ENCODE peak calls at places on chromosomes 1 and 21, in four cellular contexts. B, K, P and Z are unnamed samples.

GRCh38 chr21:31334648-31335121 is 9.4 kb downstream of the TIAM1 start:
- DNase-seq in P (no peak), K (no peak), B (no peak), Z (no peak)

GRCh38 chr1:152111515-152111968 is 3.7 kb downstream of the TCHH start:
- DNase-seq in B (no peak), P (no peak), K (no peak), Z (no peak)

GRCh38 chr1:210647406-210648333 is 319.0 kb downstream of the HHAT start:
- DNase-seq in B (no peak), P (no peak), K (no peak), Z (no peak)

GRCh38 chr21:43193651-43194302 is 25.0 kb downstream of the CRYAA start:
- DNase-seq in K (no peak), P (no peak), B (no peak), Z (no peak)

GRCh38 chr1:44947060-44947773 is 39.2 kb downstream of the EIF2B3 start:
- DNase-seq in P (no peak), K (no peak), B (no peak), Z (no peak)

GRCh38 chr21:45228171-45228641 is 59.5 kb downstream of the POFUT2 start:
- DNase-seq in K (peak), B (no peak), P (peak), Z (peak)

GRCh38 chr1:216566809-216567208 is 143.6 kb upstream of the USH2A start:
- DNase-seq in P (no peak), B (no peak), K (no peak), Z (no peak)

GRCh38 chr1:9687876-9688582 is 36.5 kb downstream of the PIK3CD start:
- DNase-seq in P (no peak), K (no peak), B (peak), Z (no peak)

GRCh38 chr1:227736814-227737432 is 1.7 kb downstream of the SNAP47 start:
- DNase-seq in K (no peak), B (no peak), P (no peak), Z (no peak)

GRCh38 chr1:2452583-2453315 is 23.3 kb upstream of the PLCH2 start:
- DNase-seq in B (no peak), P (no peak), K (no peak), Z (no peak)

GRCh38 chr1:76066390-76066789 is 8.2 kb upstream of the ST6GALNAC3 start:
- DNase-seq in B (no peak), P (no peak), K (no peak), Z (no peak)

GRCh38 chr21:40668535-40669275 is 178.3 kb downstream of the DSCAM start:
- DNase-seq in B (no peak), K (no peak), P (no peak), Z (no peak)

GRCh38 chr1:8712413-8713229 is 104.8 kb downstream of the RERE start:
- DNase-seq in P (peak), B (no peak), K (peak), Z (no peak)

GRCh38 chr1:225469051-225469450 is 41.2 kb upstream of the LBR start:
- DNase-seq in P (no peak), B (no peak), K (no peak), Z (no peak)

GRCh38 chr1:47533176-47534039 is 95.6 kb downstream of the FOXD2 start:
- DNase-seq in B (peak), K (no peak), P (no peak), Z (no peak)

GRCh38 chr21:36642777-36643176 is 56.1 kb upstream of the SIM2 start:
- DNase-seq in K (no peak), P (no peak), B (no peak), Z (no peak)

GRCh38 chr21:36643374-36644250 is 55.3 kb upstream of the SIM2 start:
- DNase-seq in P (no peak), B (no peak), K (no peak), Z (no peak)

GRCh38 chr21:36646645-36647044 is 52.3 kb upstream of the SIM2 start:
- DNase-seq in K (no peak), P (no peak), B (no peak), Z (no peak)

GRCh38 chr21:36646011-36646410 is 52.9 kb upstream of the SIM2 start:
- DNase-seq in P (no peak), K (no peak), B (no peak), Z (no peak)

DNA sequence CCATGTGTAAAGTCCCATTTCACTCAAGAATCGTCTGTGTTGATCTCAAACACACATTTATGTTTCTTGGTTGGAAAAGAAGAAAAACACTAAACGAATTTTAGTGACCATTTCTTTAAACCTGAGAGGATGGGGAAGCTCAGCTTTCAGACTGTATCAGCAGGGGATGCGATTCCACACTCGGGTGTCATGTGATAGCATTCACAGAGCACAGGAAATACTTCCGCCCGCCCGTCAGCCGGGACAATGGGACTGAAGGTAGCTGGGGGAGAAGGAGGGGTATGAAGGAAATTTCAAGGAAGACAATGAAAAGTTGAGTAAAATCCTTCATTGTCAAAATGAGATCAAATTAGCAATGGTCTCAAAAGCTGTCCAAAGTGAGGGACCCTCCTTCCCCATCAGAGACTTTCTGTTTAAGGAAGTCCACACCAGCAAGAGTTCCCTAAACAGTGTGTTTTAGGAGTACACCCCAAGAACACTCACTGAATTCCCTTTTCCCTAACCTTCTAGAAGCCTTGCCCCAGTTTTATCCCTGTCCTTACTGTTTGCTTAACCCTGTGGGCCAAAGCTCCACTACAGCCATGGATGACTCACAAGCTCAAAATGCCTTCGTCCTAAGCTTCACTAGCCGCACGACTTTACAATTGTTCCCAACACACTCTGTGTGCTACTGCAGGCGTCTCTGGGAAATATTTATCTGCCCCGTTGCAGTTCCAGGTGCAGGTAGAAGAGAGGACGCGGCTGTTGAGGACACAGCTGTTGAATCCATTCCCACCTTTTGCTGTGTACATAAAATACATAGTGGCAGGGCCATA is 51.4 kb upstream of the SIM2 start:
- DNase-seq in P (peak), B (no peak), K (no peak), Z (no peak)
- TF ChIP-seq TCF7L2 in P (no peak), B (no peak), K (no peak), Z (no peak)

DNA sequence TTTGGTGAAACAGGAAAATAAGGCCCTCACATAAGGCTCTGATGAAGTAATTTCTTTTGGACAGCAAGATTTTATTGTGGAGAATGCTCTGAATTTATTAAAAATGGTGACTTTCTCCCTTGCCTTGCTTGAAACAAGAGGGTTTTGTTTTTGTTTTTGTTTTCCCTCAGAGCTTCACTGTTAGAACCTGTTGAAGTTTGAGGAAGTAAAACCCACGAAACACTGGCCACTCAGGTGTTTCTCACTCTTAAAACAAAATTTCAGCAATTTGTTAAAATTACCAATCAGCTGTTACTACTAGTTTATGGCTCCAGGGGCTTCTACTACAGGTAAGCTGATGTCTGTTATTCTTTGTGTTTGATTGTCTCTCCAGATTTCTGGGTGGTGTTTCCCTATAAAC is 112.6 kb upstream of the B3GALT2 start:
- DNase-seq in K (no peak), P (no peak), B (no peak), Z (no peak)
- TF ChIP-seq TCF7L2 in K (no peak), P (no peak), B (no peak), Z (no peak)

DNA sequence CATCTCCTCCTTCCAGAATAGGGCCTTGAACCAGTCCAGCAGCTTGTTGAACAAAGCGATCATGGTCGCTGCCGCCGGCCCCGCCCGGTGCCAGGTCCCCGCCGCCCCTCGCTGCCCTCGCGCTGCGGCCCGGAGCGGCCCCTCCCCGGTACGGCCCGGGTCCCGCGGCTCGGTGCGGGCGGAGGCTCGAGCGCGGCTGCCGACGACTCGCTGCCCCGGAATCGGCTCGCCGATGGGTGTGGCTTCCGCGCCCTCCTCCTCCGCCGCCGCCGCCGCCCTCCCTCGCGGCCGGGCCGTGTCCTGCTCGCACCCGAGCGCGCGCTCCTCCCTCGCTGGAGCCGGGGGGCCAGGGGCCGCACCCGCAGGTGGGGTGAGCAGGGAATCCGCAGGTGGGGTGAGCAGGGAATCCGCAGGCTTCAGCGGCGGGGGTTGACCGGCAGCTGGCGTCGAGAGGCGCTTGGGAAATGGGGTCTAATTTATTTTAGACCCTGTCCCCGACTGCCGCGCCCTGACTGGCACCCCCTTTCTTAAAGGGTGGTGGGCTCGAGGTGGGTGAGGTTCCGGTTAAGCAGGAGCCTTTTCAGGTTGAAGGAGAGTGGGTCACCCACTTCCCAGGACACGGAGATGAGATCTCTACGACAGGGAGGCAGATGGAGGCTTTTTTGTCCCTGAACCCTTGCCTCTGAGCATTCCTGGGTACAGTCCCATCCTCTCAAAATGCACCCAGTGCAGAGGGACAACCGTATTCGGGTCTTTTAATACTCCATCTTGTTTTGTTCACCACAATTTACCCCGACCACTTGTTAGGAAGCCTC is at the start of gene ARL8A:
- DNase-seq in P (no peak), K (no peak), B (peak), Z (no peak)
- TF ChIP-seq TCF7L2 in P (no peak), K (no peak), B (no peak), Z (no peak)

DNA sequence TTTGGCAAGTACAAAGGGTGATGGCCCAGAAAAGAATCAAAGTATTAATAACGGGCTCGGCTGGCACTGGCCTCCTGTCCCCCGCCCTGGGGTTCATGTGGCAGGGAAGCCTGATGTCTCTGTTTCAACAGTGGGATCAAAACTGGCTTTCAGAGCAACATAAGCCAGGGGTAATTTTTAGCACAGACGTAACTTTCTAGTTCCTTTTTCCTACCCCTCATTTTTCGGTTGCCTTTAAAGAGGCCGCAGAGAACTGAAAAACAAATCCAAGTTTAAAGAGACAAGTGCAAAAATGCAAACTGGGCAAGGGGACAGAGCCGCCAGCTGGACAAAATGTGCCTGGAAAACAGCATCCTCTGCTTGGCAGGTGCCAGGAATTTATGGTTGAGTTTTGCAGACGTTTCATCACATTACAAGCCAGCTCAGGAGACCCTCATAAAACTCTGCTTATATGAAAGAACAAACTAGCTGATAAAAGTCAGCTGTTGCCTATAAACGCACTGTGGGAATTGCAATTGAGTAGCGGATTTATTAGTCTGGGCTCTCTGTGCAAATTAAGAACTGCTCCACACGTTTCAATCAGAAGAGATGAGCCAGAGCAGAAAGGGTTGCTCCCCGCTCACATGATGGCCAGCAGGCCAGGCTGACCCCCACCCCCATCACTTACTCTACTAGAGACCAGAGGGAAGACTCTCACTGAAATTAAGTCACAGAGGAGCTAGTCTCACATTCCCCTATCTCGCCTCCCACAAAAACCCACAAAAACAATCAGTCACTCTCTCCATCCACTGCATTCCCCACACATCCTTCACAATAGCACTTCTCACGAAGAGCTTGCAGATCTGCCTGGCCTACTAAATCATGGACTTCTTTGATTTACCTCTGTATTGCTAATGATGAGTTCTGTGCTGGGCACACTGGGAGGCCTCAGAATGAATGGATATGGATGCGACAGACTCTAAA is 15.8 kb upstream of the CDCA8 start:
- DNase-seq in K (no peak), P (no peak), B (no peak), Z (no peak)
- TF ChIP-seq TCF7L2 in K (no peak), P (no peak), B (no peak), Z (no peak)

DNA sequence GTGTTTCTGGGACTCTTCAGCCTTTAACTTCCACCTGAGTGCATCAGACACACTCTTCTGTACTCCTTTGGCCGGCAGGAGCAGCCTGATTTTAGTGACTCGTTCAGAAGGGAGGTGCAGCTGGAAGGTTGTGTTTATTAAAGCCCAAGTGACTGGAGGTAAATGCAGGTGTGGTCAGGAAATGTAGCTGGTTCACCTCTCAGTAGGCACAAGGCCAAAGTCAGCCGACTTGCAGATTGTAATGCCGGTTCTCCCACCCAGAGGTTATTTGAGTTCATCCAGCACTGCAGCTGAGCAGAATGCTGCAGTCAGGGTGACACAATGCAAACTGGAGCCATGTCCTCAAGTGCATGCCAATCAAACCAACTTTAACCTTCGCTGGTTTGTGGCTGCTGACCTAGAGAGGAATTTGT is 91.5 kb downstream of the SPATA46 start:
- DNase-seq in P (peak), K (no peak), B (no peak), Z (no peak)
- TF ChIP-seq TCF7L2 in P (no peak), K (no peak), B (no peak), Z (no peak)

DNA sequence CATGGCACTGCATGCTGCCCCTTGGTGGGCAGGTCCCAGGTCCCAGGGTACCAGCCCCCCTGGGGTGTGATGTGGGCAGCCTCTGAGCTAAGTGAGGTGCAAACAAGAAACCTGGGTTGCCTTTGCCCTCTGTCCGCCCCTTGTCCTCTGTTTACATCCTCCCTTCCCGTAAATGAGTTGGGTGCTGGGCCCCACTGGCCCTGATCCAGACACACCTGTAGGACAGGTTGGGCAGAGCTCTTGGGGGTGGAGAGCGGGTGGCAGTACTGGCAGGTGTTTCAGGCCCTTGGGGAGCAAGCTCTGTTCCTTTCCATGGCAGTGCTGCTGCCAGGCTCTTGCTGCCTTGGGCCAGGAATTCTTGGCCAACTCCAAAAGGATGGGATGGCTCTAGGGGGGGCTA is 35.8 kb downstream of the ELF3 start:
- DNase-seq in B (no peak), P (no peak), K (no peak), Z (no peak)
- TF ChIP-seq TCF7L2 in B (no peak), P (no peak), K (no peak), Z (no peak)